ENCODE peak calls at places on chromosomes 1 and 21, in four cellular contexts. L is testis, T is esophagus squamous epithelium, F is kidney. A is an unnamed sample.

GRCh38 chr1:229098903-229099578 is 171.9 kb upstream of the RAB4A start:
- DNase-seq in L (no peak), F (no peak), T (no peak), A (no peak)

GRCh38 chr1:183212870-183213269 is 26.8 kb downstream of the LAMC2 start:
- DNase-seq in F (no peak), T (no peak), L (no peak), A (no peak)

GRCh38 chr1:29234471-29234870 is 1.9 kb upstream of the PTPRU start:
- DNase-seq in L (no peak), F (no peak), T (no peak), A (no peak)

GRCh38 chr1:24155011-24155782 is 12.3 kb upstream of the IL22RA1 start:
- DNase-seq in F (peak), L (no peak), T (no peak), A (peak)

GRCh38 chr1:51784997-51785421 is 93.5 kb downstream of the NRDC start:
- DNase-seq in T (no peak), L (no peak), F (no peak), A (no peak)

GRCh38 chr1:28915036-28915895 is 897 bp downstream of the EPB41 start:
- DNase-seq in L (peak), F (peak), T (no peak), A (no peak)

GRCh38 chr1:88398338-88398737 is 285.7 kb upstream of the PKN2 start:
- DNase-seq in F (no peak), L (no peak), T (no peak), A (no peak)

GRCh38 chr1:181089017-181089776 is 697 bp downstream of the IER5 start:
- DNase-seq in F (peak), L (no peak), T (no peak), A (no peak)

GRCh38 chr21:17003221-17003620 is 509.6 kb upstream of the CXADR start:
- DNase-seq in L (no peak), T (no peak), F (no peak), A (no peak)

GRCh38 chr21:29299046-29299905 is 554 bp downstream of the BACH1 start:
- DNase-seq in T (no peak), F (peak), L (peak), A (no peak)
- TF ChIP-seq CTCF in T (no peak), F (no peak), L (no peak), A (no peak)

DNA sequence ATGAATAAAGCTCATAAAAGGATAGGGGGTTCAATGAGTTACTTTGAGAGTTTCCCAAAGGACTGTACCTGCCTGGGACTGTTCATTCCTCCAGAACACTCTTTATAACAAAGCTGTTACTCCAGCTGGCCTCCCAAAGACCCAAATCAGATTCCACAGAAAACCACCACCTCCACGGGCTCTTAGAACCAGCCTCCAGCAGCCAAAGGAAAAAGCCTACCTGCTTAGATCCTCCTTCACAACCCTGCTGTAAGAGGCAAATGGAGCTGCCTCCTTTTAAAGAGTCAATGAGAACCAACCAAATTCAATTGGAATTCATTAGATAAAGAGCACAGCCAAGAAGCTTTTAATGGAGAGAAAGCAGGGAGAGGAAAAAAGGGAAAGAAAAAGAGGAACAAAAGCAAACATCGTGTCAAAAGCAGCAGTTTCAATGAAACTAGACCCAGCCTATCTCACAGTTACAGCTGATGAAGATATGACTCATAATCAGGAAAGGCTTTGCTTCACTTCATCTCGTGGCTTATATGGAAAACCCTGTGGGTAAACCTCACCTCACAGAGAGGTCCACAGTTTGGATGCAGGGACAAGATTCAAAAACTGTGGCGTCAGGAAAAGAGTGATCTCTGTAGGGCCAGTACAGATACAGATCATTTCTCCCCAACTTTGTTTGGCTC is 27.8 kb upstream of the FMO4 start:
- DNase-seq in L (no peak), T (no peak), F (no peak), A (no peak)
- H3K4me3 ChIP-seq in L (no peak), T (no peak), F (no peak), A (no peak)

GRCh38 chr1:208449951-208450350 is 205.8 kb upstream of the PLXNA2 start:
- DNase-seq in F (no peak), L (peak), T (no peak), A (no peak)

GRCh38 chr1:208450958-208451357 is 206.8 kb upstream of the PLXNA2 start:
- DNase-seq in T (no peak), L (no peak), F (no peak), A (no peak)

GRCh38 chr1:208448425-208448824 is 204.2 kb upstream of the PLXNA2 start:
- DNase-seq in T (no peak), L (no peak), F (no peak), A (no peak)

DNA sequence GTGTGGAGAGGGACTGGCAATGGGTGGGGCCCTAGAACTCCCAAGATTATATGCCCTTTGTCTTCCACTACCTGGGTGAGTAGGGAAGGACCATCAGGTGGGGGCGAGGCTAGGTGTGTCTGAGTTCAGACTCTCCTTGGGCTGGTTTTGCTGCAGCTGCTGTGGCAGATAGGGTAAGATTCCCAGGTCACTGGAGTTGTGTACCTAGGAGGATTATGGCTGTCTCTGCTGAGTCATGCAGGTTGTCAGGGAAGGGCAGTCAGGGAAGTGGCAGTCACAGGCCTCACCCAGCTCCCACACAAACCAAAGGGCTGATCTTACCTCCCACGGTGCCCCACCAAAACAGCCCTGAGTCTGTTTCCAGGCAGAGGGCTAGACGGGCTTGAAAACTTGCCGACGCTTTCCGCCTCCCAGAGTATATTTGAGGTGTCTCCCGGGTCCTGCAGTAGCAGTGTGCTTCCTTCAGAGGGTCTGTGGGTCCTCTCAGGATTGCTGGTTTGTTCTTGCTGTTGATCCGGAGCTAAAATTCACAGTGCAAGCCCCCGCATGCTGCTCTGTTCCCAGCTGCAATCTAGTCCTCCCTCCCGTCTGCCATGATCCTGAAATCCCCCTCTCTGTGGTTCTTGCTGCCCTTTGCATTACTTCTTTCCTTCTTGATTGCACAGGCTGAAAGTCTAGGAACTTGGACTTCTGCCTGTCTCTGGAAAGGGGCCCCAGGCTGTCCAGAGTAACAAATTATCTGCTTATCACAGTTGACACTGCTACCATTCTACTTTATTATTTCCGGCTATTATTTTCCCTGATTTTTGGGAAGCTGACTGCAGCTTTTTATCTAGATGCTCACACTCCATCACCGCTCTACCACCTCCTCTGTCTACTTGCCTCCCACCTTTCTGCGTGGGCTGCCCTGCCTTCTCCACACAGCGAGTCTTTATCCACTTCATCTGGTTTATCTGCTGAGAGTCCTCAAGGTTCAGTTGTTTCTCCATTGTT is 201.8 kb upstream of the PLXNA2 start:
- DNase-seq in L (no peak), T (no peak), F (no peak), A (no peak)
- TF ChIP-seq CTCF in L (no peak), T (no peak), F (no peak), A (no peak)

DNA sequence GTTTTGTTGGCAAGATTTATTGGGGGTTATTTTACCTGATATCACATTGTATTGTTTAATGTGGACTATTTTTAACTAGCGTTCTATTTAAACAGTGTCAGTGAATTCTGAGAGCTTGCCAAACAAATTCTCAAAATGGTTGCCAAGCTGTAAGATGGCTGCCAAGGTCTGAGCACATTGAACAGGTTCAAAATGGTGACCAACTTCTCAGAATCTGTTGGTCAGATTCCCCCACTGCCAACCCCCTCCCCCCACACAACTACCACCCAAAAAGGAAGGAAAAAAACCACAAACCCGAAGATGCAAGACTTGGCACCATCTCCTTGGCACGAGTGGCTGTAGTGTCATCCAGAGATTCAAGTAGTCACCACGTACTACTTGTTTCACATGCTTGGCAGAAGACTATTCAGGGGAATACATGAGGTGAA is 159.1 kb downstream of the NFIA start:
- DNase-seq in L (no peak), F (no peak), T (no peak), A (no peak)
- H3K4me3 ChIP-seq in L (no peak), F (no peak), T (peak), A (no peak)

GRCh38 chr1:85111709-85112108 is 63.4 kb upstream of the MCOLN3 start:
- DNase-seq in T (no peak), F (no peak), L (no peak), A (no peak)

GRCh38 chr1:85109475-85109874 is 61.2 kb upstream of the MCOLN3 start:
- DNase-seq in F (peak), L (peak), T (no peak), A (no peak)
- TF ChIP-seq CTCF in F (peak), L (peak), T (peak), A (peak)

A was measured in GM12864.